ENCODE peak calls at places on chromosomes 3 and 15, in four cellular contexts. Y is astrocyte of the spinal cord, B is amygdala, A is tibial artery. D is an unnamed sample.

GRCh38 chr15:85164841-85165466 is 183.3 kb downstream of the PDE8A start:
- DNase-seq in Y (no peak), B (no peak), A (no peak), D (no peak)

GRCh38 chr3:141998674-141999290 is 122.3 kb downstream of the ATP1B3 start:
- DNase-seq in Y (peak; percentile 35), B (no peak), A (no peak), D (no peak)

GRCh38 chr3:116579843-116580242 is 129.7 kb upstream of the TUSC7 start:
- DNase-seq in Y (peak; percentile 25), B (no peak), A (no peak), D (no peak)

GRCh38 chr3:124266517-124266916 is 274.6 kb upstream of the ROPN1 start:
- DNase-seq in Y (no peak), B (no peak), A (no peak), D (no peak)

GRCh38 chr15:80977627-80978036 is 12.0 kb downstream of the MESD start:
- DNase-seq in Y (peak; percentile 49), B (no peak), A (peak; percentile 53), D (peak; percentile 50)

GRCh38 chr15:64004582-64004981 is 41.7 kb downstream of the DAPK2 start:
- DNase-seq in Y (no peak), B (no peak), A (no peak), D (peak; percentile 24)

GRCh38 chr15:67063689-67064606 is 1.5 kb upstream of the SMAD3 start:
- DNase-seq in Y (peak; percentile 71), B (no peak), A (no peak), D (no peak)

GRCh38 chr3:193895409-193895808 is 240.5 kb upstream of the HES1 start:
- DNase-seq in Y (no peak), B (no peak), A (no peak), D (no peak)

GRCh38 chr15:80536231-80536630 is 132.0 kb downstream of the ARNT2 start:
- DNase-seq in Y (no peak), B (no peak), A (no peak), D (no peak)

GRCh38 chr15:98541519-98541918 is 106.8 kb upstream of the IGF1R start:
- DNase-seq in Y (no peak), B (no peak), A (no peak), D (no peak)

D was measured in tibial nerve.